ENCODE peak calls at places on chromosomes 3 and 15, in seven cellular contexts. One of them, this sample, is unnamed.

GRCh38 chr3:155647196-155647595 is 97.7 kb downstream of the PLCH1 start:
- DNase-seq in SK-N-SH: no peak
- DNase-seq in H1: no peak
- DNase-seq in HCT116: no peak
- DNase-seq in Panc1: no peak
- DNase-seq in GM12878: no peak
- DNase-seq in K562: no peak
- DNase-seq in this sample: no peak

GRCh38 chr15:97968380-97968779 is 7.9 kb downstream of the ARRDC4 start:
- DNase-seq in SK-N-SH: no peak
- DNase-seq in H1: no peak
- DNase-seq in HCT116: no peak
- DNase-seq in Panc1: no peak
- DNase-seq in GM12878: no peak
- DNase-seq in K562: no peak
- DNase-seq in this sample: no peak

GRCh38 chr15:23687143-23687470 is at the start of gene NDN:
- DNase-seq in SK-N-SH: peak
- DNase-seq in H1: no peak
- DNase-seq in HCT116: no peak
- DNase-seq in Panc1: no peak
- DNase-seq in GM12878: no peak
- DNase-seq in K562: peak
- DNase-seq in this sample: no peak

GRCh38 chr3:197408177-197408957 is 110.0 kb upstream of the DLG1 start:
- DNase-seq in SK-N-SH: peak
- DNase-seq in H1: no peak
- DNase-seq in HCT116: no peak
- DNase-seq in Panc1: no peak
- DNase-seq in GM12878: no peak
- DNase-seq in K562: no peak
- DNase-seq in this sample: peak

GRCh38 chr3:177916461-177916860 is 619.8 kb upstream of the KCNMB2 start:
- DNase-seq in SK-N-SH: no peak
- DNase-seq in H1: no peak
- DNase-seq in HCT116: no peak
- DNase-seq in Panc1: no peak
- DNase-seq in GM12878: no peak
- DNase-seq in K562: no peak
- DNase-seq in this sample: no peak

GRCh38 chr15:99503411-99503810 is 62.4 kb upstream of the MEF2A start:
- DNase-seq in SK-N-SH: no peak
- DNase-seq in H1: no peak
- DNase-seq in HCT116: no peak
- DNase-seq in Panc1: no peak
- DNase-seq in GM12878: no peak
- DNase-seq in K562: no peak
- DNase-seq in this sample: no peak

GRCh38 chr15:29115093-29115991 is 154.3 kb downstream of the NSMCE3 start:
- DNase-seq in SK-N-SH: peak
- DNase-seq in H1: no peak
- DNase-seq in HCT116: no peak
- DNase-seq in Panc1: no peak
- DNase-seq in GM12878: no peak
- DNase-seq in K562: peak
- DNase-seq in this sample: no peak

GRCh38 chr3:52428151-52429005 is 16.5 kb downstream of the SEMA3G start:
- DNase-seq in SK-N-SH: peak
- DNase-seq in H1: no peak
- DNase-seq in HCT116: peak
- DNase-seq in Panc1: no peak
- DNase-seq in GM12878: no peak
- DNase-seq in K562: no peak
- DNase-seq in this sample: peak

GRCh38 chr3:18018491-18019177 is 276.2 kb upstream of the TBC1D5 start:
- DNase-seq in SK-N-SH: no peak
- DNase-seq in H1: no peak
- DNase-seq in HCT116: no peak
- DNase-seq in Panc1: no peak
- DNase-seq in GM12878: no peak
- DNase-seq in K562: no peak
- DNase-seq in this sample: no peak

GRCh38 chr3:16480861-16481569 is 32.5 kb downstream of the RFTN1 start:
- DNase-seq in SK-N-SH: no peak
- DNase-seq in H1: no peak
- DNase-seq in HCT116: no peak
- DNase-seq in Panc1: no peak
- DNase-seq in GM12878: no peak
- DNase-seq in K562: no peak
- DNase-seq in this sample: no peak

GRCh38 chr3:46978381-46978780 is 1.1 kb upstream of the NBEAL2 start:
- DNase-seq in SK-N-SH: no peak
- DNase-seq in H1: no peak
- DNase-seq in HCT116: no peak
- DNase-seq in Panc1: no peak
- DNase-seq in GM12878: no peak
- DNase-seq in K562: no peak
- DNase-seq in this sample: no peak

GRCh38 chr15:59590027-59590426 is 21.6 kb upstream of the GCNT3 start:
- DNase-seq in SK-N-SH: no peak
- DNase-seq in H1: no peak
- DNase-seq in HCT116: no peak
- DNase-seq in Panc1: no peak
- DNase-seq in GM12878: peak
- DNase-seq in K562: no peak
- DNase-seq in this sample: no peak

GRCh38 chr15:28944286-28944685 is 58.5 kb downstream of the APBA2 start:
- DNase-seq in SK-N-SH: no peak
- DNase-seq in H1: no peak
- DNase-seq in HCT116: no peak
- DNase-seq in Panc1: no peak
- DNase-seq in GM12878: no peak
- DNase-seq in K562: no peak
- DNase-seq in this sample: no peak

GRCh38 chr3:47758261-47759025 is 23.2 kb downstream of the SMARCC1 start:
- DNase-seq in SK-N-SH: no peak
- DNase-seq in H1: no peak
- DNase-seq in HCT116: no peak
- DNase-seq in Panc1: no peak
- DNase-seq in GM12878: no peak
- DNase-seq in K562: no peak
- DNase-seq in this sample: no peak

GRCh38 chr3:82386656-82387055 is 625.2 kb upstream of the GBE1 start:
- DNase-seq in SK-N-SH: no peak
- DNase-seq in H1: no peak
- DNase-seq in HCT116: no peak
- DNase-seq in Panc1: no peak
- DNase-seq in GM12878: no peak
- DNase-seq in K562: no peak
- DNase-seq in this sample: no peak

GRCh38 chr3:195197764-195198423 is 73.1 kb downstream of the XXYLT1 start:
- DNase-seq in SK-N-SH: no peak
- DNase-seq in H1: no peak
- DNase-seq in HCT116: peak
- DNase-seq in Panc1: no peak
- DNase-seq in GM12878: no peak
- DNase-seq in K562: no peak
- DNase-seq in this sample: no peak

GRCh38 chr3:4633078-4634004 is 140.2 kb downstream of the ITPR1 start:
- DNase-seq in SK-N-SH: peak
- DNase-seq in H1: no peak
- DNase-seq in HCT116: peak
- DNase-seq in Panc1: peak
- DNase-seq in GM12878: peak
- DNase-seq in K562: peak
- DNase-seq in this sample: peak

GRCh38 chr3:177676947-177677587 is 479.8 kb upstream of the TBL1XR1 start:
- DNase-seq in SK-N-SH: no peak
- DNase-seq in H1: no peak
- DNase-seq in HCT116: no peak
- DNase-seq in Panc1: no peak
- DNase-seq in GM12878: no peak
- DNase-seq in K562: no peak
- DNase-seq in this sample: no peak

GRCh38 chr15:67024322-67024997 is 40.9 kb upstream of the SMAD3 start:
- DNase-seq in SK-N-SH: peak
- DNase-seq in H1: no peak
- DNase-seq in HCT116: peak
- DNase-seq in Panc1: peak
- DNase-seq in GM12878: peak
- DNase-seq in K562: peak
- DNase-seq in this sample: peak

GRCh38 chr3:52400275-52400793 is 44.6 kb downstream of the SEMA3G start:
- DNase-seq in SK-N-SH: no peak
- DNase-seq in H1: no peak
- DNase-seq in HCT116: no peak
- DNase-seq in Panc1: no peak
- DNase-seq in GM12878: no peak
- DNase-seq in K562: no peak
- DNase-seq in this sample: no peak

GRCh38 chr3:109939817-109940216 is 602.5 kb upstream of the DPPA4 start:
- DNase-seq in SK-N-SH: no peak
- DNase-seq in H1: no peak
- DNase-seq in HCT116: no peak
- DNase-seq in Panc1: no peak
- DNase-seq in GM12878: no peak
- DNase-seq in K562: no peak
- DNase-seq in this sample: no peak

GRCh38 chr3:99319961-99320360 is 318.4 kb upstream of the COL8A1 start:
- DNase-seq in SK-N-SH: no peak
- DNase-seq in H1: no peak
- DNase-seq in HCT116: no peak
- DNase-seq in Panc1: no peak
- DNase-seq in GM12878: no peak
- DNase-seq in K562: no peak
- DNase-seq in this sample: no peak
- TF ChIP-seq SIN3A in SK-N-SH: no peak
- TF ChIP-seq SIN3A in H1: no peak
- TF ChIP-seq SIN3A in HCT116: no peak
- TF ChIP-seq SIN3A in Panc1: no peak
- TF ChIP-seq SIN3A in GM12878: no peak
- TF ChIP-seq SIN3A in K562: no peak
- TF ChIP-seq SIN3A in this sample: no peak

GRCh38 chr3:49534581-49535495 is 19.4 kb upstream of the BSN start:
- DNase-seq in SK-N-SH: peak
- DNase-seq in H1: peak
- DNase-seq in HCT116: no peak
- DNase-seq in Panc1: no peak
- DNase-seq in GM12878: no peak
- DNase-seq in K562: no peak
- DNase-seq in this sample: peak

GRCh38 chr3:49535971-49536874 is 18.1 kb upstream of the BSN start:
- DNase-seq in SK-N-SH: no peak
- DNase-seq in H1: no peak
- DNase-seq in HCT116: no peak
- DNase-seq in Panc1: no peak
- DNase-seq in GM12878: no peak
- DNase-seq in K562: no peak
- DNase-seq in this sample: no peak

GRCh38 chr3:49539659-49540560 is 14.4 kb upstream of the BSN start:
- DNase-seq in SK-N-SH: peak
- DNase-seq in H1: peak
- DNase-seq in HCT116: peak
- DNase-seq in Panc1: peak
- DNase-seq in GM12878: peak
- DNase-seq in K562: peak
- DNase-seq in this sample: peak

GRCh38 chr3:49533786-49534519 is 20.3 kb upstream of the BSN start:
- DNase-seq in SK-N-SH: no peak
- DNase-seq in H1: no peak
- DNase-seq in HCT116: no peak
- DNase-seq in Panc1: no peak
- DNase-seq in GM12878: no peak
- DNase-seq in K562: no peak
- DNase-seq in this sample: no peak

DNA sequence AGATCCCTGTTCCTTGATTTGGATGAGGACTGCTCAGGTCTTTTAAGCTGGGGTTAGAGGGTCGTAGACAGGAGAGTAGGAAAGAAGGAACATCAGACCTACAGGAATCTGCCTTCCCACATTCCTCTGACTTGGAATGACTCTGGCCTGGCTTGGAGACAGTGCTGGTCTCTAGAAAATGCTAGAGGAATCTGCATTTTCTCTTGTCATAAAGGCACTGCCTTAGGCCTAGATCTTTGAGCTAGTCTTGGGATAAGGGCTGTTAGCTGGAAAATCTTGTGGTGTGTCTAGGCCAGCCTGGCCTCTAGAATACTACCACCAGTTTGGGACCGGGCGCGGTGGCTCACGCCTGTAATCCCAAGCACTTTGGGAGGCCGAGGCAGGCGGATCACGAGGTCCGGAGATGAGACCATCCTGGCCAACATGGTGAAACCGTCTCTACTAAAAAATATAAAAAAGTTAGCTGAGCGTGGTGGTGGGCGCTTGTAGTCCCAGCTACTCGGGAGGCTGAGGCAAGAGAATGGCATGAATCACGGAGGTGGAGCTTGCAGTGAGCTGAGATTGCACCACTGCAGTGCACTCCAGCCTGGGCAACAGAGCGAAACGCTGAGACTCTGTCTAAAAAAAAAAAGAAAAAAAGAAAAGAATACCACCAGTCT is 17.3 kb upstream of the BSN start:
- DNase-seq in SK-N-SH: no peak
- DNase-seq in H1: no peak
- DNase-seq in HCT116: no peak
- DNase-seq in Panc1: no peak
- DNase-seq in GM12878: no peak
- DNase-seq in K562: no peak
- DNase-seq in this sample: no peak
- TF ChIP-seq SIN3A in SK-N-SH: no peak
- TF ChIP-seq SIN3A in H1: no peak
- TF ChIP-seq SIN3A in HCT116: no peak
- TF ChIP-seq SIN3A in Panc1: no peak
- TF ChIP-seq SIN3A in GM12878: no peak
- TF ChIP-seq SIN3A in K562: no peak
- TF ChIP-seq SIN3A in this sample: no peak

DNA sequence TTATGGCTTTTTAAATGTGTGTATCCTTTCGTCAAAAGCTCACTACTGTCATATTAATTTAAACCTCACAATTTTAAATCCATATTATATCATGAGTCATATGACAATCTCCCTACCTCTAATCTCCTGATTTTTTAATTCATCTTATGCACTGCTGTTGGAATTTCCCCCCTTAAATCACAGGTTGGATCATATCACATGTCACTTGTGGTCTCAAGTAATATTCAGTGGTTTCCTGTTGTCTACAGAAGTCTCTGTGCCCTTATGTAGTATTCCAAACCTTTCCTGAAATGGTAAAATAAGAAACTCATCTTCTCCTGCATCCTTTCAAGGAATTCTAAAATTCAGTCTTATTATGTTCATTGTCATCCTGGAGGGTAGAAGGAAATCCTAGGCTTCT is 116.0 kb upstream of the CBLB start:
- DNase-seq in SK-N-SH: no peak
- DNase-seq in H1: no peak
- DNase-seq in HCT116: no peak
- DNase-seq in Panc1: no peak
- DNase-seq in GM12878: no peak
- DNase-seq in K562: no peak
- DNase-seq in this sample: no peak
- TF ChIP-seq SIN3A in SK-N-SH: no peak
- TF ChIP-seq SIN3A in H1: no peak
- TF ChIP-seq SIN3A in HCT116: no peak
- TF ChIP-seq SIN3A in Panc1: no peak
- TF ChIP-seq SIN3A in GM12878: no peak
- TF ChIP-seq SIN3A in K562: no peak
- TF ChIP-seq SIN3A in this sample: no peak

GRCh38 chr15:51931638-51932037 is 39.9 kb downstream of the LEO1 start:
- DNase-seq in SK-N-SH: no peak
- DNase-seq in H1: no peak
- DNase-seq in HCT116: no peak
- DNase-seq in Panc1: no peak
- DNase-seq in GM12878: no peak
- DNase-seq in K562: no peak
- DNase-seq in this sample: no peak
- TF ChIP-seq SIN3A in SK-N-SH: no peak
- TF ChIP-seq SIN3A in H1: no peak
- TF ChIP-seq SIN3A in HCT116: no peak
- TF ChIP-seq SIN3A in Panc1: no peak
- TF ChIP-seq SIN3A in GM12878: no peak
- TF ChIP-seq SIN3A in K562: no peak
- TF ChIP-seq SIN3A in this sample: no peak